ENCODE peak calls at places on chromosomes 11 and 22, in four cellular contexts. G, A, E and W are unnamed samples.

GRCh38 chr22:39384750-39385480 is 14.7 kb upstream of the TAB1 start:
- DNase-seq in G (peak), A (no peak), E (peak), W (peak)

GRCh38 chr11:65427691-65428577 is 5.3 kb downstream of the NEAT1 start:
- DNase-seq in G (peak), A (no peak), E (no peak), W (peak)

GRCh38 chr22:46039531-46039930 is 62.6 kb upstream of the WNT7B start:
- DNase-seq in G (no peak), A (no peak), E (no peak), W (no peak)

GRCh38 chr11:73972187-73972586 is 10.5 kb downstream of the UCP2 start:
- DNase-seq in G (no peak), A (no peak), E (no peak), W (no peak)

GRCh38 chr11:34449013-34449412 is 10.3 kb downstream of the CAT start:
- DNase-seq in G (peak), A (no peak), E (no peak), W (peak)

GRCh38 chr11:73172992-73173656 is 31.0 kb upstream of the FCHSD2 start:
- DNase-seq in G (no peak), A (no peak), E (no peak), W (no peak)

GRCh38 chr11:73412308-73412707 is 36.1 kb downstream of the RELT start:
- DNase-seq in G (no peak), A (no peak), E (no peak), W (peak)

GRCh38 chr11:118659314-118659939 is 20.0 kb downstream of the TREH start:
- DNase-seq in G (peak), A (no peak), E (peak), W (peak)

GRCh38 chr11:128523616-128524015 is 63.7 kb downstream of the ETS1 start:
- DNase-seq in G (peak), A (no peak), E (no peak), W (peak)

GRCh38 chr11:61293869-61294716 is 1.0 kb downstream of the VWCE start:
- DNase-seq in G (peak), A (no peak), E (peak), W (no peak)

GRCh38 chr11:87432006-87432405 is 394.3 kb downstream of the TMEM135 start:
- DNase-seq in G (no peak), A (no peak), E (no peak), W (no peak)